ENCODE peak calls at places on chromosome 9, in eight cellular contexts. J is GM23248, E is IMR-90, G is HCT116, Y is DND-41, X is fibroblast of lung, L is GM12878, C is endothelial cell of umbilical vein. A is an unnamed sample. For H4K20me1, the result is how much of the 10 kb centered on the place peaks cover.

GRCh38 chr9:105413486-105414068 is 34.3 kb upstream of the FSD1L start:
- DNase-seq in J (peak), E (peak), G (peak), Y (no peak), X (peak), L (no peak), C (peak), A (peak)

GRCh38 chr9:36632892-36633291 is 60.2 kb downstream of the MELK start:
- DNase-seq in J (peak), E (peak), G (peak), Y (no peak), X (peak), L (no peak), C (peak), A (no peak)

GRCh38 chr9:114146735-114147134 is 8.6 kb upstream of the COL27A1 start:
- DNase-seq in J (no peak), E (no peak), G (no peak), Y (no peak), X (no peak), L (no peak), C (no peak), A (no peak)

GRCh38 chr9:113973963-113974413 is 97.9 kb downstream of the ZNF618 start:
- DNase-seq in J (peak), E (peak), G (no peak), Y (no peak), X (no peak), L (no peak), C (no peak), A (no peak)

GRCh38 chr9:78393932-78394331 is 97.0 kb downstream of the PSAT1 start:
- DNase-seq in J (no peak), E (no peak), G (no peak), Y (no peak), X (no peak), L (no peak), C (no peak), A (no peak)

GRCh38 chr9:124164800-124165199 is 92.9 kb upstream of the NEK6 start:
- DNase-seq in J (no peak), E (no peak), G (no peak), Y (no peak), X (no peak), L (no peak), C (no peak), A (no peak)

GRCh38 chr9:107946364-107947137 is 457.0 kb upstream of the KLF4 start:
- DNase-seq in J (no peak), E (no peak), G (no peak), Y (no peak), X (no peak), L (no peak), C (no peak), A (no peak)

GRCh38 chr9:124277420-124277819 is 19.7 kb downstream of the NEK6 start:
- DNase-seq in J (no peak), E (no peak), G (no peak), Y (no peak), X (no peak), L (no peak), C (no peak), A (no peak)

GRCh38 chr9:108618906-108619550 is 236.8 kb downstream of the ACTL7B start:
- DNase-seq in J (peak), E (no peak), G (no peak), Y (no peak), X (no peak), L (no peak), C (no peak), A (no peak)

GRCh38 chr9:68715181-68715456 is 10.1 kb downstream of the PIP5K1B start:
- DNase-seq in J (no peak), E (no peak), G (no peak), Y (no peak), X (no peak), L (no peak), C (no peak), A (no peak)

DNA sequence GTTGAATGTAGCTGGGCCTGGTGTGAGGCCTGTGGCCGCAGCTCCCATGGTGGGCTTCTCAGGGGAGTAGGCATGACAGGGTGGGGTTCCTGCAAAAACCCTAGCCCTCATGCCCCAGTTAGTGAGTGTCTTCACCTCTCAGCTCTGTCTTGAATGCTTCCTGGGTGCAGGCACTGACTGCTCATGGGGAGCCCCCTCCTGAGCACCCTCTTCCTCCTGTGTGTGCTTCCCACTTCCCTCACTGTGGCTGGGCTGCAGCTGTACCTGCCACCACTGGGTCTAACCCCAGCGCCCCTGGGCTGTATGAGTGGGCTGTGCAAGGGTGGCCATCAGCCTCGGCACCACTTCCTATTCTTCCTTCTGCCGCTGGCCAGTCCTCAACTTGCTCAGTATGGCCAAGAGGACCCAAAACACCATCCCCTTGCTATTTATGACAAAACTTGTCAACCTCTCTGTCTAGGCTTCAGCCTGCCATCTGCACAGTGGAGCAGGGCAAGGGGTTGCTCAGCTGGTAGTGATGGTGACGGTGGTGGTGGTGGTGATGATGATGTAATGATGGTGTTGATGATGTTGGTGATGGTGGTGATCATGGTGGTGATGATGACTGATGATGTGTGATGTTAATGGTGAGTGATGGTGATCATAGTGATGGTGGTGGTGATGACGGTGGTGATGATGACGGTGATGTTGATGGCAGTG is 67.5 kb downstream of the RXRA start:
- DNase-seq in J (no peak), E (no peak), G (no peak), Y (no peak), X (no peak), L (no peak), C (no peak), A (no peak)
- H4K20me1 ChIP-seq in J (under half), E (half or more), G (under half), Y (under half), X (under half), L (under half), C (under half), A (under half)

GRCh38 chr9:96031962-96032534 is 156.6 kb downstream of the ERCC6L2 start:
- DNase-seq in J (no peak), E (no peak), G (no peak), Y (no peak), X (no peak), L (no peak), C (no peak), A (no peak)
- H4K20me1 ChIP-seq in J (under half), E (under half), G (under half), Y (under half), X (under half), L (under half), C (under half), A (under half)

GRCh38 chr9:21336467-21336866 is 1.3 kb upstream of the KLHL9 start:
- DNase-seq in J (no peak), E (no peak), G (no peak), Y (no peak), X (no peak), L (no peak), C (no peak), A (no peak)

GRCh38 chr9:21334603-21334968 is 618 bp downstream of the KLHL9 start:
- DNase-seq in J (peak), E (peak), G (no peak), Y (no peak), X (peak), L (no peak), C (no peak), A (no peak)

GRCh38 chr9:21334969-21335632 is at the start of gene KLHL9:
- DNase-seq in J (peak), E (peak), G (peak), Y (peak), X (peak), L (peak), C (peak), A (peak)

GRCh38 chr9:21326526-21327139 is 8.6 kb downstream of the KLHL9 start:
- DNase-seq in J (peak), E (peak), G (no peak), Y (no peak), X (peak), L (peak), C (peak), A (no peak)

GRCh38 chr9:21331676-21332402 is 3.4 kb downstream of the KLHL9 start:
- DNase-seq in J (peak), E (peak), G (no peak), Y (no peak), X (no peak), L (no peak), C (no peak), A (no peak)
- H4K20me1 ChIP-seq in J (under half), E (under half), G (under half), Y (under half), X (under half), L (under half), C (under half), A (under half)

GRCh38 chr9:86549434-86549833 is 195.2 kb upstream of the TUT7 start:
- DNase-seq in J (peak), E (peak), G (no peak), Y (no peak), X (peak), L (no peak), C (no peak), A (no peak)

GRCh38 chr9:86549920-86550319 is 195.7 kb upstream of the TUT7 start:
- DNase-seq in J (peak), E (no peak), G (no peak), Y (no peak), X (no peak), L (no peak), C (no peak), A (no peak)

GRCh38 chr9:86548220-86548619 is 194.0 kb upstream of the TUT7 start:
- DNase-seq in J (no peak), E (no peak), G (no peak), Y (no peak), X (no peak), L (no peak), C (no peak), A (no peak)

GRCh38 chr9:86547596-86547995 is 193.4 kb upstream of the TUT7 start:
- DNase-seq in J (no peak), E (no peak), G (no peak), Y (no peak), X (no peak), L (no peak), C (no peak), A (no peak)

DNA sequence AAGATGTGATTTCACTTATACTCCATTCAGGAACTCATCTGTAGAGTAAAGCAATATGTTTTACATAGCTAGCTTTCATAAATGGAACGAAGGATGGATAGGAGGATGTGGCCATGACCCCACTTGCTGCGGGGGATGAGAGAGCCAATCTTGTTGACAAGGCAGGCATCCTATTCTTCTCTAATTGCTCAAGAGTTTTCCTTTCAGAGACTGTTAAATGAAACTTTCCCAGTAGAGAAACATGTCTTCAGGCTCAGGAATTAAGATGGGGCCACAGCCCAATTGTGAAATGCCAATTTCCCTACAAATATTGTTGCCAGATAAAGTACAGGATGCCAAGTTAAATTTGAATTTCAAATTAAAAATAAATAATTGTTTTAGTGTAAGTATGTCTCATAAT is 196.2 kb upstream of the TUT7 start:
- DNase-seq in J (peak), E (no peak), G (no peak), Y (no peak), X (peak), L (no peak), C (no peak), A (no peak)
- H4K20me1 ChIP-seq in J (under half), E (under half), G (under half), Y (under half), X (under half), L (under half), C (under half), A (under half)

GRCh38 chr9:136718463-136719211 is 6.3 kb downstream of the DIPK1B start:
- DNase-seq in J (no peak), E (no peak), G (no peak), Y (no peak), X (no peak), L (no peak), C (no peak), A (no peak)

GRCh38 chr9:136719212-136719880 is 7.0 kb downstream of the DIPK1B start:
- DNase-seq in J (no peak), E (no peak), G (no peak), Y (no peak), X (no peak), L (no peak), C (peak), A (no peak)

GRCh38 chr9:136720887-136721338 is 8.5 kb downstream of the DIPK1B start:
- DNase-seq in J (no peak), E (no peak), G (no peak), Y (no peak), X (no peak), L (no peak), C (no peak), A (no peak)

GRCh38 chr9:136721339-136722092 is 9.1 kb downstream of the DIPK1B start:
- DNase-seq in J (peak), E (peak), G (no peak), Y (no peak), X (peak), L (no peak), C (peak), A (no peak)

GRCh38 chr9:136720251-136720886 is 8.0 kb downstream of the DIPK1B start:
- DNase-seq in J (peak), E (no peak), G (no peak), Y (no peak), X (no peak), L (no peak), C (peak), A (no peak)
- H4K20me1 ChIP-seq in J (under half), E (half or more), G (under half), Y (under half), X (under half), L (under half), C (under half), A (half or more)

DNA sequence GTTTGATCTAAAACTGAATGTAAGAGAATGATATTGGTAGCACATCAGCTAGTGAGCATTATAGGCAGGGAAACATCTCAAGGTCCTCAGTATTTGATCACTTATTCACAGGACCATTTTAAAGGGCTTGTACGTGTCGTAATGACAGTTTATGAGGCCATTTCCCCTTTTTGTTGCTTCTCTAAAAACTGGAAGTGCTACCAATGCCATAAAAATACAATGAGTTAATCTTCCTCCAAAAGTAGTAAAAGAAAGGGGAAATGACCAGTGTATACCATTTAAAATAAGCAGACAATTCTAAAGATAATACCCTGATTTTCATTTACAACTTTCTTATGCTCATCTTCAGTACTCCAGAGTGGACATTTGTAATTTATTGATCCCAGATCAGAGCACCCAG is 285.8 kb upstream of the PCSK5 start:
- DNase-seq in J (no peak), E (no peak), G (no peak), Y (no peak), X (no peak), L (no peak), C (no peak), A (no peak)
- H4K20me1 ChIP-seq in J (under half), E (under half), G (under half), Y (under half), X (under half), L (under half), C (under half), A (under half)

DNA sequence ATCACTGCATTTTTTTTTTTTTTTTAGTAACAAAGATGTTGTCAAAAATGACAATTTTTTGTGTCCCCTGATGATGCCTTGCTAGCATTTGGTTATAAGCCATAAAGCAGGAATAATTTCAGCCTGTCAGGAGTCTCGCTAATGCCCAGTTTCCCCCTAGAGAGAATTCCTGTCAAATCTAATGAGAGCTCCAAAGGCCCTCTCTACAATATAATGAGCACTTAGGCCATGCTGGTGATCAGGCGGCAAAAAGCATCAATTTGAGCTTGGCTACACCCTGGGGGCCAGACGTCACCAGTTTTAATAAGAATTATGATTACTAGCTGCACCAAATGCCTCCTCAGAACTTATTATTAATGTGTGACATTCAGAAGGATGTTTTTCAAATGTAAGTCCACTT is 6.1 kb downstream of the TLE1 start:
- DNase-seq in J (no peak), E (no peak), G (no peak), Y (no peak), X (no peak), L (no peak), C (no peak), A (no peak)
- H4K20me1 ChIP-seq in J (under half), E (under half), G (under half), Y (under half), X (under half), L (under half), C (under half), A (half or more)

GRCh38 chr9:89381308-89381609 is 63.0 kb downstream of the SECISBP2 start:
- DNase-seq in J (no peak), E (no peak), G (no peak), Y (no peak), X (no peak), L (no peak), C (no peak), A (no peak)
- H4K20me1 ChIP-seq in J (under half), E (under half), G (under half), Y (under half), X (under half), L (under half), C (under half), A (under half)

A was measured in PC-9.